ENCODE peak calls at places on chromosomes 13 and 19, in five cellular contexts. X, K, E, N and F are unnamed samples.

GRCh38 chr13:71254384-71254783 is 612.6 kb downstream of the DACH1 start:
- DNase-seq in X (no peak), K (no peak), E (no peak), N (peak), F (no peak)

GRCh38 chr13:93388701-93389100 is 162.1 kb downstream of the GPC6 start:
- DNase-seq in X (no peak), K (no peak), E (peak), N (peak), F (peak)

GRCh38 chr13:64718116-64718515 is 2512.0 kb downstream of the PCDH9 start:
- DNase-seq in X (no peak), K (no peak), E (no peak), N (no peak), F (no peak)

GRCh38 chr13:19283836-19284235 is 102.2 kb upstream of the TUBA3C start:
- DNase-seq in X (no peak), K (no peak), E (no peak), N (no peak), F (no peak)

GRCh38 chr13:72852207-72852606 is 70.3 kb downstream of the PIBF1 start:
- DNase-seq in X (no peak), K (no peak), E (no peak), N (no peak), F (no peak)

GRCh38 chr13:83220241-83220640 is 662.0 kb downstream of the SLITRK1 start:
- DNase-seq in X (no peak), K (no peak), E (no peak), N (peak), F (no peak)

GRCh38 chr19:2779121-2779740 is 3.8 kb downstream of the SGTA start:
- DNase-seq in X (no peak), K (no peak), E (no peak), N (no peak), F (no peak)

GRCh38 chr13:31824705-31825512 is 85.6 kb downstream of the RXFP2 start:
- DNase-seq in X (no peak), K (no peak), E (no peak), N (peak), F (peak)

GRCh38 chr13:38386421-38386820 is 36.8 kb downstream of the UFM1 start:
- DNase-seq in X (no peak), K (no peak), E (no peak), N (peak), F (peak)

GRCh38 chr19:42323852-42324654 is 1.4 kb upstream of the MEGF8 start:
- DNase-seq in X (peak), K (no peak), E (no peak), N (no peak), F (no peak)

GRCh38 chr13:24630851-24631341 is 49.3 kb upstream of the ATP12A start:
- DNase-seq in X (no peak), K (no peak), E (no peak), N (peak), F (peak)

GRCh38 chr13:78137404-78138142 is 218.9 kb upstream of the EDNRB start:
- DNase-seq in X (no peak), K (no peak), E (peak), N (peak), F (peak)

GRCh38 chr19:5700455-5701092 is 10.5 kb downstream of the RPL36 start:
- DNase-seq in X (no peak), K (no peak), E (no peak), N (no peak), F (no peak)

GRCh38 chr19:8044018-8044417 is 8.5 kb upstream of the CCL25 start:
- DNase-seq in X (no peak), K (no peak), E (no peak), N (no peak), F (no peak)

GRCh38 chr19:593055-593454 is 3.4 kb downstream of the HCN2 start:
- DNase-seq in X (no peak), K (no peak), E (no peak), N (no peak), F (no peak)

GRCh38 chr13:62433660-62434059 is 1018.0 kb upstream of the PCDH20 start:
- DNase-seq in X (no peak), K (no peak), E (no peak), N (no peak), F (no peak)

GRCh38 chr13:20525601-20526544 is at the start of gene CRYL1:
- DNase-seq in X (peak), K (peak), E (peak), N (peak), F (peak)

GRCh38 chr13:109314101-109314500 is 472.3 kb downstream of the IRS2 start:
- DNase-seq in X (no peak), K (no peak), E (no peak), N (no peak), F (no peak)

GRCh38 chr13:107079423-107080099 is 511.6 kb upstream of the ARGLU1 start:
- DNase-seq in X (no peak), K (no peak), E (no peak), N (no peak), F (no peak)

GRCh38 chr19:39828634-39829032 is 5.3 kb downstream of the DYRK1B start:
- DNase-seq in X (no peak), K (no peak), E (no peak), N (no peak), F (no peak)

GRCh38 chr13:109724603-109725002 is 61.8 kb downstream of the IRS2 start:
- DNase-seq in X (no peak), K (no peak), E (no peak), N (no peak), F (no peak)

GRCh38 chr13:111976474-111977183 is 90.3 kb upstream of the SOX1 start:
- DNase-seq in X (no peak), K (no peak), E (no peak), N (no peak), F (no peak)

GRCh38 chr13:30047154-30047874 is 196.9 kb upstream of the UBL3 start:
- DNase-seq in X (no peak), K (no peak), E (no peak), N (no peak), F (no peak)

GRCh38 chr13:50125306-50125555 is 110.0 kb downstream of the KCNRG start:
- DNase-seq in X (no peak), K (no peak), E (no peak), N (no peak), F (no peak)

GRCh38 chr13:33109319-33109718 is 93.1 kb downstream of the KL start:
- DNase-seq in X (no peak), K (no peak), E (no peak), N (no peak), F (no peak)

GRCh38 chr13:54033323-54033861 is 1004.8 kb downstream of the OLFM4 start:
- DNase-seq in X (no peak), K (no peak), E (no peak), N (no peak), F (no peak)

GRCh38 chr13:59780058-59780457 is 383.7 kb downstream of the DIAPH3 start:
- DNase-seq in X (no peak), K (no peak), E (no peak), N (peak), F (no peak)

GRCh38 chr13:79917628-79918027 is 423.3 kb downstream of the SPRY2 start:
- DNase-seq in X (no peak), K (no peak), E (no peak), N (no peak), F (no peak)

GRCh38 chr13:51083706-51084105 is 27.4 kb downstream of the C13orf42 start:
- DNase-seq in X (no peak), K (no peak), E (no peak), N (no peak), F (no peak)

GRCh38 chr13:27953671-27954405 is 15.3 kb downstream of the CDX2 start:
- DNase-seq in X (peak), K (peak), E (no peak), N (peak), F (peak)

GRCh38 chr19:3346677-3347353 is 19.6 kb upstream of the NFIC start:
- DNase-seq in X (no peak), K (peak), E (no peak), N (no peak), F (peak)

GRCh38 chr19:2302319-2303208 is 5.4 kb downstream of the LINGO3 start:
- DNase-seq in X (peak), K (peak), E (no peak), N (no peak), F (peak)

GRCh38 chr19:34480491-34480890 is 1.1 kb upstream of the WTIP start:
- DNase-seq in X (no peak), K (no peak), E (no peak), N (no peak), F (no peak)

GRCh38 chr13:27667946-27668345 is 46.3 kb downstream of the POLR1D start:
- DNase-seq in X (no peak), K (no peak), E (no peak), N (no peak), F (peak)

GRCh38 chr13:94711561-94712286 is 621 bp downstream of the SOX21 start:
- DNase-seq in X (no peak), K (no peak), E (no peak), N (no peak), F (peak)

GRCh38 chr13:93559718-93560117 is 333.1 kb downstream of the GPC6 start:
- DNase-seq in X (no peak), K (no peak), E (no peak), N (peak), F (peak)

GRCh38 chr19:52138614-52139290 is 986 bp downstream of the ZNF616 start:
- DNase-seq in X (peak), K (no peak), E (no peak), N (peak), F (peak)

DNA sequence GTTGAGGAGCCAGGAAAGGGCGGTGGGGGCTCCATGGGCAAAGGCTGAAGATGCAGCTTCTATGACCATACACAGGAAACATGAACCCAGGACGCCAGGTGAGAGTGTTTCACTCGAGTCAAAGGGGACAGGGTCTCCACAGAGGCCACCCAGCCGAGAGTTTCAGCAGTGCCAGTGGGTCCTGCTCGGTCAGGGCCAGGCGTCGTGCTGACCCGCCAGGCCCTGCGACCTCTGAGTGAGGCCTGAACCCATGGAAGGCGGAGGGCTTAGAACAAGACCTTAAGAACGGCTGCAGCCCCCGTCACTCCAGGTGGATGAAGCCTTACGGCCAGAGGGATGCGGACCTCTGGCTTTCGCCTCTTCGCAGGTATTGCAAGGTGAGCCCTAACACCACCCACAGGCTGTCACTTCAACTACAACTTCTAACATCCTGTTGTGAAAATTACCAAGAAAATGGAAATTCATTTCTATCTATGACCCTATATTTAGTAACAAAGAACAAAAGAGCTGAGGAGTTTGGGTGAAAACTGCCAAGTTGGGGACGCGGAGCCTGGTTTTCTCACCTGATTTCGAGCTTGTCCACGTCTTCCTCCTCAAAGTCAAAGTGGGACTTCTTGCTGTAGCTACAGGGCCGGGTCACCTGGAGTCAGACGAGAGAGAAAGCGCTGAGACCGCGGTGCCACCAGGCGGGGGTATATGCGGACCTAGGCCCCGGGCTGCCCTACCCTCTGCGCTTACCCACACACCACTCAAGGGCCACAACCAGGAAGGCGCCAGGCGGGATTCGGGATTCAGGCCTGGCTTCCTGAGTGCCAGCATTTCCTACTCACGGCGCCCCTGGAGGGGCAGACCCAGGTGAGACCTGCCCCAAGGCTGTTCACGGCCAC is 50.1 kb upstream of the C13orf46 start:
- DNase-seq in X (no peak), K (no peak), E (no peak), N (no peak), F (no peak)
- TF ChIP-seq CTCF in X (no peak), K (no peak), E (no peak), N (no peak), F (no peak)

GRCh38 chr13:43080199-43080598 is 56.8 kb downstream of the DNAJC15 start:
- DNase-seq in X (no peak), K (no peak), E (no peak), N (no peak), F (no peak)

GRCh38 chr13:43083750-43084149 is 60.4 kb downstream of the DNAJC15 start:
- DNase-seq in X (no peak), K (no peak), E (no peak), N (no peak), F (no peak)

GRCh38 chr13:43087960-43088580 is 64.7 kb downstream of the DNAJC15 start:
- DNase-seq in X (no peak), K (no peak), E (no peak), N (peak), F (peak)

GRCh38 chr13:43089912-43090498 is 66.6 kb downstream of the DNAJC15 start:
- DNase-seq in X (no peak), K (no peak), E (no peak), N (peak), F (no peak)

GRCh38 chr13:43085545-43085944 is 62.2 kb downstream of the DNAJC15 start:
- DNase-seq in X (no peak), K (no peak), E (no peak), N (peak), F (peak)
- TF ChIP-seq CTCF in X (peak), K (peak), E (no peak), N (peak), F (peak)

GRCh38 chr13:35365885-35366284 is 110.6 kb downstream of the MAB21L1 start:
- DNase-seq in X (no peak), K (no peak), E (no peak), N (no peak), F (no peak)

DNA sequence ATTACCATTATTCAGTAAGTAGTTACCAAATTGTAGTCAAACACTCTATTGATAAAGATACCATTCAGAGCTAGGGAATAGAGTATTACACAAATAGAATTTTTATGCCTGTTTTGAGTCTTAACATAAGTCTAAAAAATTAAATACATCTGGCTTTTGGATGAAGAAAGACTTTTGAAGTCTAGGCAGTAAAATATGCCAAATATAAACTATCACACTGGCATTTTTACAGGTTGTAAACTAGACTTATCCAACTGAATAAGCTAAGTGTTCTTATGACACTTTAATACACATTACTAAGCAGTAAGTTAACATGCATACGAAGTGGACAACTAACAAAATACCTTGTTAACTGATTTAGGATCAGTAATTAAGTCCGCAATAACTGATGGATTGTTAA is 108.9 kb downstream of the MAB21L1 start:
- DNase-seq in X (no peak), K (no peak), E (no peak), N (no peak), F (no peak)
- TF ChIP-seq CTCF in X (no peak), K (no peak), E (no peak), N (no peak), F (no peak)

DNA sequence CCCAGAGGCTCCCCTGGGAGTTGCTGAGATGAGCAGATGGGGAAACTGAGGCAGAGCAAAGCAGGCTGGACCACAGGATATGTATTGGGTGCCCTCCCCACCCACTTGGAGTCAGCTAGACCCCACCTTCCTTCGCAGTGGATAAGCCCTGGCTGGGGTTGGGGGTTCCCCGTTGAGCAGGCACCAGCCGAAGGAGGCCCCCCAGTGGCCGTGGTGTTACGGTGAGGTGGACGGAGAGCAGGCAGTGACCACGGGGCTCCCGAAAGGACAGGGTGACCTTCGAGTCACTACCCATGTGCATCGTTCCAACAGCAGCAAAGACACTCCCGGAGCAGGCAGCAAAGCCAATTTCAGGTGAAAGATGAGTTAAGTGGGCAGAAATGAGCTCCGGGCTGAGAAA is 62.4 kb upstream of the ADGRE5 start:
- DNase-seq in X (no peak), K (peak), E (no peak), N (no peak), F (no peak)
- TF ChIP-seq CTCF in X (no peak), K (peak), E (peak), N (no peak), F (peak)

GRCh38 chr19:49792829-49793560 is 20.1 kb downstream of the FUZ start:
- DNase-seq in X (no peak), K (no peak), E (no peak), N (no peak), F (no peak)

GRCh38 chr19:49795615-49796014 is 17.5 kb downstream of the FUZ start:
- DNase-seq in X (no peak), K (no peak), E (no peak), N (no peak), F (no peak)

GRCh38 chr19:49790866-49791265 is 22.2 kb downstream of the FUZ start:
- DNase-seq in X (no peak), K (peak), E (no peak), N (no peak), F (peak)

GRCh38 chr19:49791776-49792445 is 21.2 kb downstream of the FUZ start:
- DNase-seq in X (no peak), K (no peak), E (no peak), N (no peak), F (no peak)

DNA sequence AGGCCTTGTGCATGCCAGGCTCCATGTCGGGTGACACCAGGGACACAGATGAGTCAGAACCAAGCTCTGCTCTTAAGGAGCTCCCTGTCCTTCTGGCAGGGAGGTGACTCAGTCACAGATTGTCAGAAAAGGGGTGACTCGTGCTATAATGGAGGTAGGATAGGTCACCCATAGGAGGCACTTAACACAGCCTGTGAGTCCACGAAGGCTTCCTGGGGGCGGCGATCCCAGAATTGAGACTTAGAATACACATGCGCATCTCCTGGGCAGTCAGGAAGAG is 19.6 kb downstream of the FUZ start:
- DNase-seq in X (no peak), K (no peak), E (no peak), N (peak), F (no peak)
- TF ChIP-seq CTCF in X (no peak), K (no peak), E (no peak), N (no peak), F (no peak)

DNA sequence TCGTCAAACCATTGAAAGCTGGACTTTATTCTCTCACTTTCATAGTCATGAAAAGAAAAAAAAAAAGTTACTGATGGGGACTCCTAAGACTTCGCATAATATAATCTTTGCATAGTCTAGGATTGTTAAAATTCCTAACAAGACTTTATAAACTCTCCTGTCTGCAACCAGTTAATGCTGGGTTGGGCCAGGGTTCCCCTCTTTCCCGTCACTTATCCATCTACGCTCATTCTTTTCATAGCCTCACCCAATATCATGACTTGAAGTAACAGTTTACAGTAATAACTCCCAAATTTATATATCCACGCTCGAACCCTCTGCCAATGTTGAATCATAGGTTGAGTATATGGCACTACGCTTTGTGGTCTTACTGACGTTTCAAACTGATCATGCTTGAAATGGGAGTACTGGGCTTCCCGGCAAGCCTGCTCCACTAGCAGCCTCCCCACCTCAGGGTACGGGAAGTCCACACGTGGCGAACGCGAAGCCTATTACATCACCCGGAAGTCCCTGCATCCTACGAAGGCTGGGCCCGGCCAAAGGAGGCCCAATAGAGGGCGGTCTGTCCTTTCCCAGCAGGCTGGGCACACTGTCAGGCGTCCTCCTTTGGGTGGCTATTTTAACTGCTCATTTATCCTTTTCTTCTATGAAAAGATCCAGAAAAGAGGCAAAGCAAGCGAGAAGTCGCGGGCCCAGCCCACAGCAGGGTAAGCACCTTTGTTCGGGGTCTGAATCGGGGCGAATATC is 694 bp upstream of the ZNF460 start:
- DNase-seq in X (peak), K (peak), E (peak), N (peak), F (peak)
- TF ChIP-seq CTCF in X (no peak), K (peak), E (peak), N (peak), F (peak)

GRCh38 chr19:47381653-47382279 is 32.7 kb downstream of the DHX34 start:
- DNase-seq in X (peak), K (no peak), E (no peak), N (no peak), F (no peak)
- TF ChIP-seq CTCF in X (no peak), K (no peak), E (no peak), N (no peak), F (no peak)

GRCh38 chr19:10361569-10362011 is 18.8 kb downstream of the TYK2 start:
- DNase-seq in X (no peak), K (no peak), E (no peak), N (no peak), F (no peak)
- TF ChIP-seq CTCF in X (no peak), K (no peak), E (no peak), N (no peak), F (no peak)